ENCODE peak calls at places on chromosomes 2 and 18, in six cellular contexts. X is IMR-90, A is neuronal stem cell, F is trophoblast cell, D is mesenchymal stem cell, O is H1. I is an unnamed sample.

GRCh38 chr2:11869423-11869991 is 123.1 kb downstream of the LPIN1 start:
- DNase-seq in F (no peak), D (no peak), A (no peak), X (no peak), O (no peak), I (no peak)

GRCh38 chr18:75344615-75345014 is 82.9 kb downstream of the SMIM21 start:
- DNase-seq in D (no peak), A (no peak), O (no peak), X (no peak), F (no peak), I (no peak)

GRCh38 chr2:5967506-5967905 is 275.3 kb downstream of the SOX11 start:
- DNase-seq in X (no peak), F (no peak), A (no peak), D (no peak), O (no peak), I (no peak)

GRCh38 chr2:860259-860855 is 90.3 kb upstream of the SNTG2 start:
- DNase-seq in X (no peak), O (no peak), D (no peak), A (no peak), F (no peak), I (no peak)

GRCh38 chr2:97870396-97870843 is 125.3 kb downstream of the TMEM131 start:
- DNase-seq in O (no peak), D (peak), X (peak), A (no peak), F (peak), I (peak)

GRCh38 chr18:48857023-48857694 is 93.6 kb downstream of the SMAD7 start:
- DNase-seq in D (no peak), X (no peak), F (no peak), O (no peak), A (no peak), I (no peak)

GRCh38 chr2:43057026-43057741 is 169.2 kb downstream of the ZFP36L2 start:
- DNase-seq in D (no peak), X (no peak), O (no peak), F (no peak), A (no peak), I (no peak)

GRCh38 chr2:186848873-186849578 is at the start of gene ZSWIM2:
- DNase-seq in X (peak), O (peak), D (peak), F (peak), A (peak), I (peak)

GRCh38 chr2:122451040-122451439 is 695.6 kb downstream of the TSN start:
- DNase-seq in A (no peak), O (no peak), D (peak), F (no peak), X (peak), I (peak)

GRCh38 chr2:170271340-170271739 is 93.4 kb downstream of the MYO3B start:
- DNase-seq in O (no peak), F (no peak), X (no peak), D (no peak), A (no peak), I (no peak)

GRCh38 chr2:174335605-174336402 is 1.1 kb downstream of the SP9 start:
- DNase-seq in F (no peak), X (no peak), A (peak), D (peak), O (no peak), I (peak)

GRCh38 chr18:56652802-56653201 is 1.6 kb downstream of the WDR7 start:
- DNase-seq in D (no peak), X (no peak), F (no peak), A (no peak), O (no peak), I (no peak)

GRCh38 chr2:28394331-28394877 is 1.7 kb downstream of the FOSL2 start:
- DNase-seq in F (no peak), A (no peak), D (peak), O (no peak), X (peak), I (no peak)

GRCh38 chr2:44362207-44363015 is 664 bp downstream of the CAMKMT start:
- DNase-seq in A (no peak), F (peak), O (no peak), X (peak), D (peak), I (no peak)

GRCh38 chr18:61817086-61817485 is 75.7 kb downstream of the RNF152 start:
- DNase-seq in F (no peak), D (peak), X (peak), O (no peak), A (no peak), I (no peak)

GRCh38 chr2:102520009-102520408 is 47.0 kb downstream of the SLC9A4 start:
- DNase-seq in D (no peak), X (peak), A (peak), F (peak), O (no peak), I (peak)

GRCh38 chr2:196925768-196926561 is 542 bp downstream of the PGAP1 start:
- DNase-seq in F (no peak), D (peak), O (no peak), X (peak), A (peak), I (peak)

GRCh38 chr18:43073771-43074170 is 41.7 kb downstream of the RIT2 start:
- DNase-seq in X (no peak), D (no peak), F (no peak), O (no peak), A (no peak), I (no peak)

GRCh38 chr2:79122676-79123075 is 2.4 kb downstream of the REG1A start:
- DNase-seq in A (no peak), F (no peak), D (no peak), X (no peak), O (no peak), I (no peak)

GRCh38 chr2:177740718-177741117 is 331.9 kb downstream of the PDE11A start:
- DNase-seq in A (no peak), X (no peak), O (no peak), F (no peak), D (peak), I (no peak)

GRCh38 chr18:48754559-48754958 is 196.2 kb downstream of the SMAD7 start:
- DNase-seq in A (no peak), X (no peak), D (no peak), O (no peak), F (no peak), I (no peak)

GRCh38 chr18:47209166-47209565 is 33.0 kb upstream of the IER3IP1 start:
- DNase-seq in A (no peak), F (no peak), X (no peak), O (no peak), D (no peak), I (no peak)

GRCh38 chr18:46886893-46887292 is 30.4 kb downstream of the PIAS2 start:
- DNase-seq in F (no peak), X (no peak), O (no peak), A (no peak), D (no peak), I (no peak)

GRCh38 chr2:207930747-207931146 is 94.6 kb downstream of the PLEKHM3 start:
- DNase-seq in F (no peak), A (no peak), D (no peak), X (no peak), O (no peak), I (no peak)

GRCh38 chr2:128134573-128134972 is 43.6 kb downstream of the UGGT1 start:
- DNase-seq in F (no peak), A (no peak), O (no peak), D (no peak), X (peak), I (no peak)

GRCh38 chr2:189578272-189578671 is 2.3 kb downstream of the SLC40A1 start:
- DNase-seq in F (no peak), X (no peak), A (no peak), D (no peak), O (no peak), I (no peak)

GRCh38 chr2:24432121-24432520 is 58.9 kb upstream of the NCOA1 start:
- DNase-seq in O (no peak), X (no peak), D (no peak), A (no peak), F (no peak), I (no peak)

GRCh38 chr2:120109186-120110061 is 96.5 kb downstream of the EPB41L5 start:
- DNase-seq in D (peak), O (no peak), F (no peak), A (no peak), X (peak), I (no peak)

GRCh38 chr2:290090-290722 is 2.3 kb upstream of the ALKAL2 start:
- DNase-seq in F (peak), O (no peak), X (peak), D (peak), A (peak), I (peak)

GRCh38 chr2:23900927-23901322 is 26.0 kb downstream of the ATAD2B start:
- DNase-seq in X (peak), O (no peak), D (peak), A (no peak), F (no peak), I (no peak)

GRCh38 chr2:74894261-74895030 is 60.5 kb downstream of the HK2 start:
- DNase-seq in D (peak), X (peak), A (no peak), O (no peak), F (no peak), I (peak)

GRCh38 chr2:109029444-109030193 is 40.6 kb upstream of the EDAR start:
- DNase-seq in A (no peak), X (no peak), O (no peak), D (no peak), F (no peak), I (no peak)

GRCh38 chr18:3053081-3053480 is 40.1 kb upstream of the LPIN2 start:
- DNase-seq in D (no peak), F (no peak), A (no peak), O (no peak), X (no peak), I (no peak)

GRCh38 chr18:74902170-74902465 is 304.4 kb downstream of the ZNF407 start:
- DNase-seq in O (no peak), D (no peak), F (no peak), X (no peak), A (no peak), I (no peak)

GRCh38 chr2:75432761-75433361 is 127.9 kb downstream of the EVA1A start:
- DNase-seq in F (no peak), O (no peak), D (peak), A (peak), X (peak), I (peak)

GRCh38 chr2:237585590-237586221 is 4.8 kb downstream of the RAB17 start:
- DNase-seq in D (no peak), F (no peak), X (no peak), A (no peak), O (no peak), I (no peak)

GRCh38 chr2:225233234-225233633 is 166.3 kb upstream of the NYAP2 start:
- DNase-seq in X (peak), F (no peak), O (no peak), D (no peak), A (no peak), I (peak)

GRCh38 chr2:143205106-143205764 is 76.0 kb downstream of the ARHGAP15 start:
- DNase-seq in A (no peak), F (no peak), D (peak), X (peak), O (no peak), I (no peak)

GRCh38 chr18:47075098-47075883 is 39.9 kb upstream of the ELOA2 start:
- DNase-seq in F (no peak), D (peak), X (no peak), A (no peak), O (no peak), I (peak)

GRCh38 chr2:133532919-133533318 is 35.3 kb downstream of the NCKAP5 start:
- DNase-seq in X (peak), A (no peak), D (no peak), F (no peak), O (no peak), I (no peak)

GRCh38 chr2:133530645-133531044 is 37.6 kb downstream of the NCKAP5 start:
- DNase-seq in A (no peak), X (no peak), O (no peak), D (no peak), F (no peak), I (peak)

GRCh38 chr2:133526468-133526769 is 41.8 kb downstream of the NCKAP5 start:
- DNase-seq in F (no peak), X (peak), A (no peak), D (peak), O (no peak), I (no peak)

GRCh38 chr2:133525751-133526467 is 42.4 kb downstream of the NCKAP5 start:
- DNase-seq in X (no peak), D (no peak), O (no peak), A (no peak), F (no peak), I (no peak)

DNA sequence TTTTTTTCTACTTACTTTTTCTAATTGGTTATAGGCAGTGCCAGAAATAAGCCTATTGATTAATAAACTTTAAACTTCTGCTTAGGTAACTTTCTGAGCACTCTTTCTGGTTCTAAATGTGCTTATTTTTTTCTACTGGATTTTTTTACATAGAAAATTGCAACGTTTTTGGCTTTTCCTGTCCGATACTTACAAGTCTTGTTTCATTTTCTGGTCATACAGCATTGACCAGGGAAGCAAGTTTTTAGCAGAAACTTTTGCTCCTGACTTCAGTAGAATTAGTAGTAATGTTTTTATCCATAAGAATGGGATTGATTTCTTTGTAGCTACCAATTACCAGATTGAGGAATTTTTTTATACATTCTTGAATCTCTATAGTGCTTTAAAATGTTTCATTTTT is 36.9 kb downstream of the NCKAP5 start:
- DNase-seq in A (no peak), X (no peak), O (no peak), D (no peak), F (no peak), I (no peak)
- H2AK5ac ChIP-seq in A (no peak), X (no peak), O (no peak), D (no peak), F (no peak), I (no peak)

GRCh38 chr2:51782874-51783765 is 751.2 kb upstream of the NRXN1 start:
- DNase-seq in D (no peak), X (peak), A (no peak), F (no peak), O (no peak), I (no peak)
- H3K4me3 ChIP-seq in D (no peak), X (no peak), A (no peak), F (no peak), O (no peak), I (no peak)

DNA sequence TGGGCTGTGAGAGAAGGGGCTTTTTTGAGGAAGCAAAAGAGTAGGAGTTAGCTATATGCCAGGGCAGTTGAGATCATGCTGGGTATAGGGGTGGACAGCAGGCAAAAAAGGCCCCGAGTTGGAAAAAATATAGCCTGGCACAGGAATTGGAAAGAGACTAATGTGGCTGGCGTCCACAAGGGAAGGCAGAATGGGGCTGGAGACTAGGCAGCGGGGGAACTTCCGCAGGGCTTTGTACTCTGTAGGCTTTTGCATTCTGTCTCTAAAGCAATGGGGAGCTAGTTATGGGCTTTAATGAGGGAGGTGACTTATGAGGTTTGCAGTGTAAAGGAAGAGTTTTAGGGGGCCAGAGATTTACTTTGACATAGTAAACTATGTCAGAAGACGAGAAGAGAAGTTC is 57.4 kb upstream of the ACVR1 start:
- DNase-seq in O (no peak), F (no peak), X (no peak), A (peak), D (no peak), I (peak)
- H2AK5ac ChIP-seq in O (peak), F (no peak), X (no peak), A (no peak), D (no peak), I (no peak)

DNA sequence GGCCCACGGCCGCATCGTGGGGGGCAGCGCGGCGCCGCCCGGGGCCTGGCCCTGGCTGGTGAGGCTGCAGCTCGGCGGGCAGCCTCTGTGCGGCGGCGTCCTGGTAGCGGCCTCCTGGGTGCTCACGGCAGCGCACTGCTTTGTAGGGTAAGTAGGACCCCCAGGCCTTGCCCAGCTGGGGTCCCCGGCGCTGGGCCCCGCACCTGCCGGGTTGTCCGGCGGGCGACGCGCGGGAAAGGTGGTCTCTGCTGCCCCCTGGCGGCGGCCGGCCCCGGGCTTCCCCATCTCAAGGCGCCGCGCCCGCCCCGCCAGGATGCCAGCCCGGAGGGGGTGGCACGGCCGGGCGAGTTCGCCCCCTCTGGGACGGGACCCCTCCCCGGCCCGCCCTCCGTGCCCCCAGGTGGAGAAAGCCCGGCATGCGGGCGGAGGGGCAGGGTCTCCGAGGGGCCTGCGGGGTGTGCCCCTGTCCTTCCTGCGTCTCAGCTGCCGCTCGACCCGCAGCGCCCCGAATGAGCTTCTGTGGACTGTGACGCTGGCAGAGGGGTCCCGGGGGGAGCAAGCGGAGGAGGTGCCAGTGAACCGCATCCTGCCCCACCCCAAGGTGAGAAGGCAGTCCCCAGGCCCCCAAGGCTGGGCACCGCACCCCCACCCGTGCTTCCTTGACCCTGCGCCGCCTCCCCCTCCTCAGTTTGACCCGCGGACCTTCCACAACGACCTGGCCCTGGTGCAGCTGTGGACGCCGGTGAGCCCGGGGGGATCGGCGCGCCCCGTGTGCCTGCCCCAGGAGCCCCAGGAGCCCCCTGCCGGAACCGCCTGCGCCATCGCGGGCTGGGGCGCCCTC is 2.0 kb downstream of the PRSS56 start:
- DNase-seq in O (no peak), X (no peak), D (peak), A (no peak), F (no peak), I (no peak)
- H3K4me3 ChIP-seq in O (peak), X (no peak), D (no peak), A (no peak), F (no peak), I (no peak)

GRCh38 chr2:19051238-19051831 is 307.1 kb downstream of the OSR1 start:
- DNase-seq in X (no peak), A (no peak), O (no peak), F (no peak), D (no peak), I (no peak)
- H2AK5ac ChIP-seq in X (no peak), A (no peak), O (no peak), F (no peak), D (no peak), I (no peak)

GRCh38 chr2:215269397-215270117 is 42.3 kb upstream of the ATIC start:
- DNase-seq in X (peak), D (peak), F (peak), A (peak), O (no peak), I (peak)
- H3K4me3 ChIP-seq in X (no peak), D (peak), F (no peak), A (no peak), O (no peak), I (no peak)

GRCh38 chr18:7980136-7980535 is 413.0 kb downstream of the PTPRM start:
- DNase-seq in A (no peak), X (no peak), D (no peak), F (peak), O (no peak), I (peak)
- H2AK5ac ChIP-seq in A (peak), X (no peak), D (no peak), F (no peak), O (no peak), I (no peak)

GRCh38 chr2:142165790-142166189 is 35.0 kb upstream of the LRP1B start:
- DNase-seq in D (peak), F (no peak), X (peak), A (peak), O (no peak), I (peak)
- H3K4me3 ChIP-seq in D (no peak), F (no peak), X (no peak), A (no peak), O (no peak), I (no peak)